ENCODE peak calls at places on chromosomes 2 and 18, in six cellular contexts. One of them, this sample, is unnamed.
A peak's percentile ranks its signal among the peaks of the same experiment; 100 is the strongest.

GRCh38 chr2:25187729-25188350 is 19.5 kb upstream of the POMC start:
- DNase-seq in endothelial cell: no peak
- DNase-seq in lower leg skin: no peak
- DNase-seq in B cell: no peak
- DNase-seq in astrocyte of the cerebellum: no peak
- DNase-seq in fibroblast of pulmonary artery: no peak
- DNase-seq in this sample: no peak

GRCh38 chr18:43710135-43710534 is 432.8 kb upstream of the SYT4 start:
- DNase-seq in lower leg skin: no peak
- DNase-seq in astrocyte of the cerebellum: no peak
- DNase-seq in endothelial cell: no peak
- DNase-seq in B cell: no peak
- DNase-seq in fibroblast of pulmonary artery: no peak
- DNase-seq in this sample: no peak

GRCh38 chr2:109266511-109266910 is 137.5 kb downstream of the SH3RF3 start:
- DNase-seq in B cell: no peak
- DNase-seq in lower leg skin: no peak
- DNase-seq in astrocyte of the cerebellum: no peak
- DNase-seq in fibroblast of pulmonary artery: no peak
- DNase-seq in endothelial cell: no peak
- DNase-seq in this sample: no peak

GRCh38 chr18:12879840-12880531 is 4.1 kb downstream of the PTPN2 start:
- DNase-seq in B cell: peak; percentile 21
- DNase-seq in lower leg skin: no peak
- DNase-seq in endothelial cell: no peak
- DNase-seq in fibroblast of pulmonary artery: peak; percentile 19
- DNase-seq in astrocyte of the cerebellum: peak; percentile 69
- DNase-seq in this sample: peak; percentile 48

GRCh38 chr2:176157499-176158305 is 595 bp downstream of the HOXD3 start:
- DNase-seq in fibroblast of pulmonary artery: no peak
- DNase-seq in astrocyte of the cerebellum: no peak
- DNase-seq in lower leg skin: no peak
- DNase-seq in endothelial cell: no peak
- DNase-seq in B cell: no peak
- DNase-seq in this sample: no peak

GRCh38 chr2:119430023-119430498 is 1.6 kb upstream of the TMEM37 start:
- DNase-seq in fibroblast of pulmonary artery: no peak
- DNase-seq in lower leg skin: no peak
- DNase-seq in endothelial cell: no peak
- DNase-seq in astrocyte of the cerebellum: no peak
- DNase-seq in B cell: no peak
- DNase-seq in this sample: no peak

GRCh38 chr18:27863780-27864430 is 313.0 kb downstream of the CDH2 start:
- DNase-seq in astrocyte of the cerebellum: no peak
- DNase-seq in fibroblast of pulmonary artery: no peak
- DNase-seq in B cell: no peak
- DNase-seq in endothelial cell: no peak
- DNase-seq in lower leg skin: no peak
- DNase-seq in this sample: no peak

GRCh38 chr2:119068154-119068725 is 90.3 kb downstream of the C1QL2 start:
- DNase-seq in astrocyte of the cerebellum: no peak
- DNase-seq in lower leg skin: no peak
- DNase-seq in B cell: no peak
- DNase-seq in endothelial cell: no peak
- DNase-seq in fibroblast of pulmonary artery: no peak
- DNase-seq in this sample: no peak

GRCh38 chr18:5286525-5286924 is 9.0 kb downstream of the ZBTB14 start:
- DNase-seq in B cell: no peak
- DNase-seq in lower leg skin: no peak
- DNase-seq in endothelial cell: no peak
- DNase-seq in fibroblast of pulmonary artery: no peak
- DNase-seq in astrocyte of the cerebellum: no peak
- DNase-seq in this sample: no peak

GRCh38 chr2:71639735-71640134 is 186.4 kb downstream of the DYSF start:
- DNase-seq in B cell: no peak
- DNase-seq in lower leg skin: no peak
- DNase-seq in fibroblast of pulmonary artery: no peak
- DNase-seq in endothelial cell: no peak
- DNase-seq in astrocyte of the cerebellum: no peak
- DNase-seq in this sample: no peak

GRCh38 chr2:140502951-140503630 is 1627.7 kb downstream of the LRP1B start:
- DNase-seq in lower leg skin: no peak
- DNase-seq in endothelial cell: no peak
- DNase-seq in B cell: no peak
- DNase-seq in fibroblast of pulmonary artery: peak; percentile 82
- DNase-seq in astrocyte of the cerebellum: peak; percentile 85
- DNase-seq in this sample: no peak

GRCh38 chr2:169005080-169005598 is 26.0 kb downstream of the ABCB11 start:
- DNase-seq in lower leg skin: no peak
- DNase-seq in fibroblast of pulmonary artery: no peak
- DNase-seq in B cell: no peak
- DNase-seq in astrocyte of the cerebellum: no peak
- DNase-seq in endothelial cell: no peak
- DNase-seq in this sample: no peak

GRCh38 chr18:55386545-55386944 is 201.4 kb downstream of the TCF4 start:
- DNase-seq in endothelial cell: no peak
- DNase-seq in fibroblast of pulmonary artery: no peak
- DNase-seq in astrocyte of the cerebellum: no peak
- DNase-seq in lower leg skin: no peak
- DNase-seq in B cell: no peak
- DNase-seq in this sample: no peak

GRCh38 chr18:33652645-33653044 is 74.6 kb downstream of the ASXL3 start:
- DNase-seq in endothelial cell: no peak
- DNase-seq in fibroblast of pulmonary artery: no peak
- DNase-seq in B cell: no peak
- DNase-seq in astrocyte of the cerebellum: no peak
- DNase-seq in lower leg skin: no peak
- DNase-seq in this sample: no peak

GRCh38 chr2:109218792-109219126 is 89.8 kb downstream of the SH3RF3 start:
- DNase-seq in lower leg skin: no peak
- DNase-seq in endothelial cell: no peak
- DNase-seq in fibroblast of pulmonary artery: no peak
- DNase-seq in astrocyte of the cerebellum: no peak
- DNase-seq in B cell: no peak
- DNase-seq in this sample: no peak

GRCh38 chr2:217820904-217821303 is 181.9 kb downstream of the TNS1 start:
- DNase-seq in endothelial cell: no peak
- DNase-seq in astrocyte of the cerebellum: no peak
- DNase-seq in B cell: no peak
- DNase-seq in lower leg skin: no peak
- DNase-seq in fibroblast of pulmonary artery: no peak
- DNase-seq in this sample: no peak

GRCh38 chr2:153595939-153596338 is 117.4 kb upstream of the RPRM start:
- DNase-seq in endothelial cell: no peak
- DNase-seq in fibroblast of pulmonary artery: no peak
- DNase-seq in B cell: no peak
- DNase-seq in lower leg skin: no peak
- DNase-seq in astrocyte of the cerebellum: peak; percentile 18
- DNase-seq in this sample: no peak

GRCh38 chr2:142179686-142180085 is 48.9 kb upstream of the LRP1B start:
- DNase-seq in B cell: no peak
- DNase-seq in lower leg skin: no peak
- DNase-seq in endothelial cell: no peak
- DNase-seq in astrocyte of the cerebellum: no peak
- DNase-seq in fibroblast of pulmonary artery: no peak
- DNase-seq in this sample: no peak

GRCh38 chr18:48165104-48165866 is 234.8 kb upstream of the SMAD2 start:
- DNase-seq in B cell: no peak
- DNase-seq in endothelial cell: no peak
- DNase-seq in fibroblast of pulmonary artery: no peak
- DNase-seq in astrocyte of the cerebellum: no peak
- DNase-seq in lower leg skin: no peak
- DNase-seq in this sample: no peak

GRCh38 chr2:207767461-207768167 is 2.1 kb downstream of the FZD5 start:
- DNase-seq in endothelial cell: peak; percentile 57
- DNase-seq in astrocyte of the cerebellum: no peak
- DNase-seq in fibroblast of pulmonary artery: no peak
- DNase-seq in lower leg skin: no peak
- DNase-seq in B cell: peak; percentile 29
- DNase-seq in this sample: peak; percentile 45

GRCh38 chr2:68253211-68254068 is 1.1 kb upstream of the PPP3R1 start:
- DNase-seq in fibroblast of pulmonary artery: no peak
- DNase-seq in B cell: peak; percentile 43
- DNase-seq in endothelial cell: no peak
- DNase-seq in astrocyte of the cerebellum: no peak
- DNase-seq in lower leg skin: no peak
- DNase-seq in this sample: no peak

GRCh38 chr2:38176619-38177021 is 100.7 kb upstream of the CYP1B1 start:
- DNase-seq in B cell: no peak
- DNase-seq in astrocyte of the cerebellum: no peak
- DNase-seq in endothelial cell: no peak
- DNase-seq in fibroblast of pulmonary artery: peak; percentile 65
- DNase-seq in lower leg skin: peak; percentile 40
- DNase-seq in this sample: no peak

GRCh38 chr18:79962311-79962710 is 2.1 kb upstream of the HSBP1L1 start:
- DNase-seq in endothelial cell: no peak
- DNase-seq in B cell: no peak
- DNase-seq in fibroblast of pulmonary artery: no peak
- DNase-seq in lower leg skin: no peak
- DNase-seq in astrocyte of the cerebellum: no peak
- DNase-seq in this sample: no peak

GRCh38 chr18:79962835-79963657 is 1.4 kb upstream of the HSBP1L1 start:
- DNase-seq in astrocyte of the cerebellum: no peak
- DNase-seq in endothelial cell: no peak
- DNase-seq in lower leg skin: no peak
- DNase-seq in B cell: peak; percentile 67
- DNase-seq in fibroblast of pulmonary artery: no peak
- DNase-seq in this sample: peak; percentile 82

GRCh38 chr18:79963658-79964329 is 649 bp upstream of the HSBP1L1 start:
- DNase-seq in fibroblast of pulmonary artery: no peak
- DNase-seq in astrocyte of the cerebellum: no peak
- DNase-seq in lower leg skin: no peak
- DNase-seq in B cell: no peak
- DNase-seq in endothelial cell: no peak
- DNase-seq in this sample: no peak

GRCh38 chr18:79965119-79965902 is 868 bp downstream of the HSBP1L1 start:
- DNase-seq in endothelial cell: no peak
- DNase-seq in astrocyte of the cerebellum: peak; percentile 32
- DNase-seq in B cell: no peak
- DNase-seq in lower leg skin: no peak
- DNase-seq in fibroblast of pulmonary artery: peak; percentile 90
- DNase-seq in this sample: no peak

GRCh38 chr18:79964330-79965118 is at the start of gene HSBP1L1:
- DNase-seq in endothelial cell: peak; percentile 60
- DNase-seq in astrocyte of the cerebellum: no peak
- DNase-seq in lower leg skin: no peak
- DNase-seq in B cell: peak; percentile 82
- DNase-seq in fibroblast of pulmonary artery: peak; percentile 51
- DNase-seq in this sample: peak; percentile 86
- TF ChIP-seq CTCF in endothelial cell: no peak
- TF ChIP-seq CTCF in astrocyte of the cerebellum: peak; percentile 16
- TF ChIP-seq CTCF in lower leg skin: no peak
- TF ChIP-seq CTCF in B cell: peak; percentile 23
- TF ChIP-seq CTCF in fibroblast of pulmonary artery: no peak
- TF ChIP-seq CTCF in this sample: no peak

GRCh38 chr18:51833850-51834249 is 506.1 kb upstream of the DCC start:
- DNase-seq in lower leg skin: no peak
- DNase-seq in B cell: no peak
- DNase-seq in astrocyte of the cerebellum: no peak
- DNase-seq in fibroblast of pulmonary artery: no peak
- DNase-seq in endothelial cell: no peak
- DNase-seq in this sample: no peak
- TF ChIP-seq CTCF in lower leg skin: no peak
- TF ChIP-seq CTCF in B cell: no peak
- TF ChIP-seq CTCF in astrocyte of the cerebellum: no peak
- TF ChIP-seq CTCF in fibroblast of pulmonary artery: no peak
- TF ChIP-seq CTCF in endothelial cell: no peak
- TF ChIP-seq CTCF in this sample: no peak

DNA sequence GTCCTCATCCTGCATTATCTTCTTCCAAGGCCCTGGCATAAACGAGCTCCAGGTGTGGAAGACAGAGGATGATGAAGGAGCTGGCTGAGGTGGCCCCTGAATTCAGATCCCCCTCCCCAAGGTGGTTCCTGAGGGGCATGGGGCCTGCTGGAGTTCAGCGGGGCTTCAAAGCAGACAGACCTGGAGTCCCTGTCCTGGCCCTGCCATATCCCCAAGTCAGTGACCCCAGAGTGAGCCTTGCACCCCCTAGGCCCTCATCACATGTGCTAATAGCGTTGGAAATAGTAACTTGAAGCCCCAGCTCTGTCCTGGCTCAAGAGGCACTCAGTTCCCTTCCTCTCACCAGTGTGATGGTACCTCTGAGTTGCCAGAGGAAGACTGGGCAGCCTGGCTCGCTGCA is 172.9 kb downstream of the GALNT1 start:
- DNase-seq in astrocyte of the cerebellum: no peak
- DNase-seq in fibroblast of pulmonary artery: no peak
- DNase-seq in lower leg skin: no peak
- DNase-seq in B cell: no peak
- DNase-seq in endothelial cell: no peak
- DNase-seq in this sample: no peak
- TF ChIP-seq CTCF in astrocyte of the cerebellum: no peak
- TF ChIP-seq CTCF in fibroblast of pulmonary artery: no peak
- TF ChIP-seq CTCF in lower leg skin: no peak
- TF ChIP-seq CTCF in B cell: no peak
- TF ChIP-seq CTCF in endothelial cell: no peak
- TF ChIP-seq CTCF in this sample: no peak

GRCh38 chr2:157839162-157839801 is 36.8 kb downstream of the ACVR1 start:
- DNase-seq in endothelial cell: peak; percentile 17
- DNase-seq in B cell: no peak
- DNase-seq in lower leg skin: no peak
- DNase-seq in astrocyte of the cerebellum: peak; percentile 63
- DNase-seq in fibroblast of pulmonary artery: peak; percentile 72
- DNase-seq in this sample: no peak

GRCh38 chr2:157839822-157840221 is 36.3 kb downstream of the ACVR1 start:
- DNase-seq in B cell: no peak
- DNase-seq in fibroblast of pulmonary artery: no peak
- DNase-seq in astrocyte of the cerebellum: no peak
- DNase-seq in endothelial cell: no peak
- DNase-seq in lower leg skin: no peak
- DNase-seq in this sample: no peak

GRCh38 chr2:157841485-157841884 is 34.6 kb downstream of the ACVR1 start:
- DNase-seq in astrocyte of the cerebellum: no peak
- DNase-seq in B cell: no peak
- DNase-seq in fibroblast of pulmonary artery: no peak
- DNase-seq in lower leg skin: no peak
- DNase-seq in endothelial cell: no peak
- DNase-seq in this sample: no peak

GRCh38 chr2:157842106-157842879 is 33.8 kb downstream of the ACVR1 start:
- DNase-seq in lower leg skin: no peak
- DNase-seq in astrocyte of the cerebellum: no peak
- DNase-seq in B cell: no peak
- DNase-seq in endothelial cell: no peak
- DNase-seq in fibroblast of pulmonary artery: no peak
- DNase-seq in this sample: no peak

DNA sequence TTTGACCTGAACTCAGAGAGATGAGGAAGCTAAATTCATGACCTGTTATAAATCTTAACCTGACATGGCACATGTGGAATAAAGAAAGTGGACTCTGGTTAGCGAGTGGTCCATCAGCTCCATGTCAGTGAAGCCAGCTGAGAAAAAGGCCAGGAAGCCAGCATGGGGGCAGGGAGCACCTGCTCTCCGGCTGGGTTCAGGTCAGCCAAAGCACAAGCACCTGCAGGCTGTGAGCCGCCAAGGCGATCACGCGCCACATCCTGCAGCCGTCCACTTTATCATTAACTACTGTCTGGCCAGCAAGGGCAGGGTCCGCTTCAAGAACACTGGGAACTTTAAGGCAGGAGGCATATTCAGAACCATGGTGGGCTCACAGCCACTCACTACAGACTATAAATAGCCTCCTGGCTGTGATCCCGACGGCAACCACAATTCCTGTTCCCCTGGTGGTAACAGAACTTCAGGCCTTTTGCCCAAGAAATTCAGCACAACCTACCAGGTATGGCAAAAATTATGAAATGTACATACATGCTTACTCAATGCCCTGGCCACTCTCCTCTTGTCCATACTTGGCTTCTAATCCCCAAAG is 35.5 kb downstream of the ACVR1 start:
- DNase-seq in endothelial cell: no peak
- DNase-seq in B cell: no peak
- DNase-seq in astrocyte of the cerebellum: peak; percentile 83
- DNase-seq in lower leg skin: no peak
- DNase-seq in fibroblast of pulmonary artery: no peak
- DNase-seq in this sample: no peak
- TF ChIP-seq CTCF in endothelial cell: no peak
- TF ChIP-seq CTCF in B cell: no peak
- TF ChIP-seq CTCF in astrocyte of the cerebellum: peak; percentile 43
- TF ChIP-seq CTCF in lower leg skin: no peak
- TF ChIP-seq CTCF in fibroblast of pulmonary artery: peak; percentile 3
- TF ChIP-seq CTCF in this sample: no peak

This sample was measured in GM20000.